ENCODE peak calls at places on chromosomes 3 and 15, in six cellular contexts. One of them, this sample, is unnamed.

GRCh38 chr15:68818671-68819450 is 1.8 kb downstream of the ANP32A start:
- DNase-seq in pons: peak; percentile 79
- DNase-seq in stimulated activated CD8-positive, alpha-beta memory T cell treated with anti-CD3 and anti-CD28 coated beads, Interleukin-12 subunit alpha, Interleukin-12 subunit beta, amount 100 ng/mL, for 4 hours: peak; percentile 23
- DNase-seq in left ventricle myocardium inferior: peak; percentile 61
- DNase-seq in T-helper 1 cell: peak; percentile 29
- DNase-seq in upper lobe of right lung: peak; percentile 85
- DNase-seq in this sample: peak; percentile 91

GRCh38 chr3:48012659-48013058 is 3.6 kb downstream of the MAP4 start:
- DNase-seq in pons: no peak
- DNase-seq in stimulated activated CD8-positive, alpha-beta memory T cell treated with anti-CD3 and anti-CD28 coated beads, Interleukin-12 subunit alpha, Interleukin-12 subunit beta, amount 100 ng/mL, for 4 hours: no peak
- DNase-seq in left ventricle myocardium inferior: no peak
- DNase-seq in T-helper 1 cell: no peak
- DNase-seq in upper lobe of right lung: no peak
- DNase-seq in this sample: no peak

GRCh38 chr15:47990821-47991220 is 130.0 kb upstream of the SLC24A5 start:
- DNase-seq in pons: no peak
- DNase-seq in stimulated activated CD8-positive, alpha-beta memory T cell treated with anti-CD3 and anti-CD28 coated beads, Interleukin-12 subunit alpha, Interleukin-12 subunit beta, amount 100 ng/mL, for 4 hours: no peak
- DNase-seq in left ventricle myocardium inferior: no peak
- DNase-seq in T-helper 1 cell: no peak
- DNase-seq in upper lobe of right lung: no peak
- DNase-seq in this sample: no peak

GRCh38 chr3:37967252-37967881 is 23.2 kb upstream of the VILL start:
- DNase-seq in pons: peak; percentile 65
- DNase-seq in stimulated activated CD8-positive, alpha-beta memory T cell treated with anti-CD3 and anti-CD28 coated beads, Interleukin-12 subunit alpha, Interleukin-12 subunit beta, amount 100 ng/mL, for 4 hours: no peak
- DNase-seq in left ventricle myocardium inferior: peak; percentile 63
- DNase-seq in T-helper 1 cell: peak; percentile 57
- DNase-seq in upper lobe of right lung: peak; percentile 79
- DNase-seq in this sample: peak; percentile 88

GRCh38 chr3:140768921-140769320 is 91.1 kb downstream of the TRIM42 start:
- DNase-seq in pons: no peak
- DNase-seq in stimulated activated CD8-positive, alpha-beta memory T cell treated with anti-CD3 and anti-CD28 coated beads, Interleukin-12 subunit alpha, Interleukin-12 subunit beta, amount 100 ng/mL, for 4 hours: no peak
- DNase-seq in left ventricle myocardium inferior: no peak
- DNase-seq in T-helper 1 cell: no peak
- DNase-seq in upper lobe of right lung: no peak
- DNase-seq in this sample: no peak

GRCh38 chr3:16143870-16144568 is 30.5 kb upstream of the GALNT15 start:
- DNase-seq in pons: no peak
- DNase-seq in stimulated activated CD8-positive, alpha-beta memory T cell treated with anti-CD3 and anti-CD28 coated beads, Interleukin-12 subunit alpha, Interleukin-12 subunit beta, amount 100 ng/mL, for 4 hours: no peak
- DNase-seq in left ventricle myocardium inferior: no peak
- DNase-seq in T-helper 1 cell: no peak
- DNase-seq in upper lobe of right lung: no peak
- DNase-seq in this sample: no peak

GRCh38 chr3:135304378-135304777 is 509.3 kb downstream of the EPHB1 start:
- DNase-seq in pons: no peak
- DNase-seq in stimulated activated CD8-positive, alpha-beta memory T cell treated with anti-CD3 and anti-CD28 coated beads, Interleukin-12 subunit alpha, Interleukin-12 subunit beta, amount 100 ng/mL, for 4 hours: no peak
- DNase-seq in left ventricle myocardium inferior: no peak
- DNase-seq in T-helper 1 cell: no peak
- DNase-seq in upper lobe of right lung: no peak
- DNase-seq in this sample: no peak

GRCh38 chr15:47801522-47801921 is 84.2 kb downstream of the SEMA6D start:
- DNase-seq in pons: no peak
- DNase-seq in stimulated activated CD8-positive, alpha-beta memory T cell treated with anti-CD3 and anti-CD28 coated beads, Interleukin-12 subunit alpha, Interleukin-12 subunit beta, amount 100 ng/mL, for 4 hours: no peak
- DNase-seq in left ventricle myocardium inferior: no peak
- DNase-seq in T-helper 1 cell: no peak
- DNase-seq in upper lobe of right lung: no peak
- DNase-seq in this sample: no peak

GRCh38 chr15:77025471-77025901 is 30.6 kb downstream of the PSTPIP1 start:
- DNase-seq in pons: no peak
- DNase-seq in stimulated activated CD8-positive, alpha-beta memory T cell treated with anti-CD3 and anti-CD28 coated beads, Interleukin-12 subunit alpha, Interleukin-12 subunit beta, amount 100 ng/mL, for 4 hours: no peak
- DNase-seq in left ventricle myocardium inferior: no peak
- DNase-seq in T-helper 1 cell: no peak
- DNase-seq in upper lobe of right lung: no peak
- DNase-seq in this sample: peak; percentile 70

GRCh38 chr3:131688370-131688769 is 185.6 kb upstream of the MRPL3 start:
- DNase-seq in pons: no peak
- DNase-seq in stimulated activated CD8-positive, alpha-beta memory T cell treated with anti-CD3 and anti-CD28 coated beads, Interleukin-12 subunit alpha, Interleukin-12 subunit beta, amount 100 ng/mL, for 4 hours: no peak
- DNase-seq in left ventricle myocardium inferior: no peak
- DNase-seq in T-helper 1 cell: no peak
- DNase-seq in upper lobe of right lung: no peak
- DNase-seq in this sample: no peak

GRCh38 chr3:127420825-127421224 is 133.0 kb upstream of the PRR20G start:
- DNase-seq in pons: no peak
- DNase-seq in stimulated activated CD8-positive, alpha-beta memory T cell treated with anti-CD3 and anti-CD28 coated beads, Interleukin-12 subunit alpha, Interleukin-12 subunit beta, amount 100 ng/mL, for 4 hours: no peak
- DNase-seq in left ventricle myocardium inferior: no peak
- DNase-seq in T-helper 1 cell: no peak
- DNase-seq in upper lobe of right lung: no peak
- DNase-seq in this sample: peak; percentile 62

GRCh38 chr3:12681586-12682371 is 17.9 kb upstream of the RAF1 start:
- DNase-seq in pons: peak; percentile 80
- DNase-seq in stimulated activated CD8-positive, alpha-beta memory T cell treated with anti-CD3 and anti-CD28 coated beads, Interleukin-12 subunit alpha, Interleukin-12 subunit beta, amount 100 ng/mL, for 4 hours: no peak
- DNase-seq in left ventricle myocardium inferior: no peak
- DNase-seq in T-helper 1 cell: no peak
- DNase-seq in upper lobe of right lung: no peak
- DNase-seq in this sample: no peak

GRCh38 chr3:168889666-168890065 is 773.8 kb downstream of the MECOM start:
- DNase-seq in pons: no peak
- DNase-seq in stimulated activated CD8-positive, alpha-beta memory T cell treated with anti-CD3 and anti-CD28 coated beads, Interleukin-12 subunit alpha, Interleukin-12 subunit beta, amount 100 ng/mL, for 4 hours: no peak
- DNase-seq in left ventricle myocardium inferior: no peak
- DNase-seq in T-helper 1 cell: no peak
- DNase-seq in upper lobe of right lung: no peak
- DNase-seq in this sample: no peak

GRCh38 chr3:133895208-133896001 is at the start of gene RAB6B:
- DNase-seq in pons: peak; percentile 47
- DNase-seq in stimulated activated CD8-positive, alpha-beta memory T cell treated with anti-CD3 and anti-CD28 coated beads, Interleukin-12 subunit alpha, Interleukin-12 subunit beta, amount 100 ng/mL, for 4 hours: no peak
- DNase-seq in left ventricle myocardium inferior: peak; percentile 53
- DNase-seq in T-helper 1 cell: no peak
- DNase-seq in upper lobe of right lung: peak; percentile 71
- DNase-seq in this sample: peak; percentile 83

GRCh38 chr15:85688703-85689102 is 106.0 kb downstream of the KLHL25 start:
- DNase-seq in pons: no peak
- DNase-seq in stimulated activated CD8-positive, alpha-beta memory T cell treated with anti-CD3 and anti-CD28 coated beads, Interleukin-12 subunit alpha, Interleukin-12 subunit beta, amount 100 ng/mL, for 4 hours: no peak
- DNase-seq in left ventricle myocardium inferior: no peak
- DNase-seq in T-helper 1 cell: peak; percentile 50
- DNase-seq in upper lobe of right lung: no peak
- DNase-seq in this sample: no peak

GRCh38 chr3:124456506-124456905 is 273.7 kb upstream of the UMPS start:
- DNase-seq in pons: no peak
- DNase-seq in stimulated activated CD8-positive, alpha-beta memory T cell treated with anti-CD3 and anti-CD28 coated beads, Interleukin-12 subunit alpha, Interleukin-12 subunit beta, amount 100 ng/mL, for 4 hours: no peak
- DNase-seq in left ventricle myocardium inferior: peak; percentile 25
- DNase-seq in T-helper 1 cell: no peak
- DNase-seq in upper lobe of right lung: no peak
- DNase-seq in this sample: no peak

GRCh38 chr3:59850352-59850870 is 800.6 kb upstream of the CFAP20DC start:
- DNase-seq in pons: no peak
- DNase-seq in stimulated activated CD8-positive, alpha-beta memory T cell treated with anti-CD3 and anti-CD28 coated beads, Interleukin-12 subunit alpha, Interleukin-12 subunit beta, amount 100 ng/mL, for 4 hours: no peak
- DNase-seq in left ventricle myocardium inferior: no peak
- DNase-seq in T-helper 1 cell: no peak
- DNase-seq in upper lobe of right lung: no peak
- DNase-seq in this sample: no peak

GRCh38 chr15:28004143-28005003 is 94.7 kb downstream of the OCA2 start:
- DNase-seq in pons: no peak
- DNase-seq in stimulated activated CD8-positive, alpha-beta memory T cell treated with anti-CD3 and anti-CD28 coated beads, Interleukin-12 subunit alpha, Interleukin-12 subunit beta, amount 100 ng/mL, for 4 hours: no peak
- DNase-seq in left ventricle myocardium inferior: no peak
- DNase-seq in T-helper 1 cell: no peak
- DNase-seq in upper lobe of right lung: no peak
- DNase-seq in this sample: peak; percentile 65

This sample was measured in posterior vena cava.